ENCODE peak calls at places on chromosomes 13 and 19, in five cellular contexts. R is ascending aorta, T is HFF-Myc, N is lung, Y is fibroblast of the aortic adventitia. I is an unnamed sample.

GRCh38 chr13:39855236-39855635 is 199.8 kb downstream of the COG6 start:
- DNase-seq in R (no peak), Y (peak), T (no peak), N (no peak), I (peak)

GRCh38 chr13:29954082-29955043 is 103.9 kb upstream of the UBL3 start:
- DNase-seq in N (no peak), Y (no peak), R (no peak), T (no peak), I (no peak)

GRCh38 chr13:46603165-46603603 is 50.2 kb downstream of the LRCH1 start:
- DNase-seq in R (no peak), N (no peak), Y (peak), T (no peak), I (peak)

GRCh38 chr19:50626011-50626410 is 13.7 kb downstream of the SYT3 start:
- DNase-seq in T (no peak), R (no peak), Y (no peak), N (no peak), I (no peak)

GRCh38 chr19:46147791-46148288 is at the start of gene IGFL2:
- DNase-seq in N (no peak), Y (peak), T (no peak), R (no peak), I (peak)

GRCh38 chr19:30679789-30680188 is 307.6 kb downstream of the ZNF536 start:
- DNase-seq in T (no peak), N (no peak), R (no peak), Y (no peak), I (no peak)

GRCh38 chr13:49400755-49401659 is 42.9 kb downstream of the CAB39L start:
- DNase-seq in R (no peak), N (peak), Y (peak), T (peak), I (peak)

GRCh38 chr19:17104679-17105078 is 29.1 kb downstream of the MYO9B start:
- DNase-seq in R (no peak), Y (no peak), T (no peak), N (no peak), I (no peak)

GRCh38 chr13:112899618-112900600 is 69.1 kb upstream of the MCF2L start:
- DNase-seq in T (no peak), Y (no peak), N (no peak), R (no peak), I (no peak)

GRCh38 chr19:21691656-21692055 is 75.7 kb downstream of the ZNF100 start:
- DNase-seq in T (no peak), R (no peak), N (no peak), Y (no peak), I (no peak)

GRCh38 chr19:45496349-45496953 is 396 bp downstream of the RTN2 start:
- DNase-seq in T (no peak), R (no peak), Y (no peak), N (no peak), I (no peak)

GRCh38 chr19:38734426-38735256 is 9.6 kb downstream of the CAPN12 start:
- DNase-seq in T (no peak), Y (no peak), N (no peak), R (no peak), I (no peak)

GRCh38 chr13:107675847-107676550 is 539.3 kb downstream of the LIG4 start:
- DNase-seq in N (no peak), T (no peak), R (no peak), Y (no peak), I (no peak)

GRCh38 chr19:4277051-4277700 is 1.9 kb upstream of the SHD start:
- DNase-seq in R (no peak), Y (no peak), N (no peak), T (no peak), I (no peak)

DNA sequence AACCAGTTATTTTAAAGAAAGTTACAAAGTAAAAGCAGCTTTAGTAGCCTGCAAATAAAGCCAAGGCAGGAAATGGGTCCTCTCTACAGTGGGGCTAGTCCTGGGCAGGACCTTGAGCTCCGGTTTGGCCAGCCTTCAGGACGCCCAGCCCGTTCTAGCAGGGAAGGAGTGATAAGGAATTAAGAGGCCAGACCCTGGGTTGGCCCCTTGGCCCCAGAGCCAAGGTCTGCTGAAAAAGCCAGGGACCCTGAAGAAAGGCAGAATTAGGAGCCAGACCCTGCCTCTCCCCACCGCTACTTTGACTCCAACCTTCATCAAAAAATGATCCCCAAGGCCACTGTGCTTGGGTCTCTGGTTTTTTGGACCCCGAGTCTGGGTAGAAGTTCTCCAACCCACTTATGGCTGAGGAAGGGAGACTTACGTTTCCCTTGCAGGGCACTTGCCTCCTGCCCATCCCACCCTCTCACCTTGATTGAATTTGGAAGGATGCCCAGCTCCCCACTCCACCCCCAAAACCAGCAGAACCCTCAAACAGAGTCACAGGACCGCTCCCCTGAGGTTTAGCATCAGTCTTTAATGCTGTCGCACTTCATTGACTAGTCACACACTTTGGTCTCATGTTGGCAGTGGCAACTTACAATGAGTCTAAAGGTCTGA is 3.9 kb downstream of the DNAJB1 start:
- DNase-seq in R (no peak), T (no peak), N (no peak), Y (no peak), I (no peak)
- H3K4me3 ChIP-seq in R (no peak), T (no peak), N (no peak), Y (peak), I (no peak)

GRCh38 chr19:13804830-13805683 is 9.8 kb downstream of the ZSWIM4 start:
- DNase-seq in T (no peak), R (no peak), N (no peak), Y (no peak), I (no peak)
- TF ChIP-seq CTCF in T (peak), R (no peak), N (no peak), Y (peak), I (no peak)

GRCh38 chr19:41225238-41226052 is 6.4 kb downstream of the AXL start:
- DNase-seq in Y (peak), T (peak), R (peak), N (peak), I (peak)
- H3K4me3 ChIP-seq in Y (peak), T (peak), R (peak), N (no peak), I (peak)

GRCh38 chr19:1220452-1221037 is 15.0 kb downstream of the STK11 start:
- DNase-seq in R (no peak), N (no peak), Y (no peak), T (no peak), I (no peak)
- TF ChIP-seq CTCF in R (no peak), N (no peak), Y (peak), T (no peak), I (peak)

DNA sequence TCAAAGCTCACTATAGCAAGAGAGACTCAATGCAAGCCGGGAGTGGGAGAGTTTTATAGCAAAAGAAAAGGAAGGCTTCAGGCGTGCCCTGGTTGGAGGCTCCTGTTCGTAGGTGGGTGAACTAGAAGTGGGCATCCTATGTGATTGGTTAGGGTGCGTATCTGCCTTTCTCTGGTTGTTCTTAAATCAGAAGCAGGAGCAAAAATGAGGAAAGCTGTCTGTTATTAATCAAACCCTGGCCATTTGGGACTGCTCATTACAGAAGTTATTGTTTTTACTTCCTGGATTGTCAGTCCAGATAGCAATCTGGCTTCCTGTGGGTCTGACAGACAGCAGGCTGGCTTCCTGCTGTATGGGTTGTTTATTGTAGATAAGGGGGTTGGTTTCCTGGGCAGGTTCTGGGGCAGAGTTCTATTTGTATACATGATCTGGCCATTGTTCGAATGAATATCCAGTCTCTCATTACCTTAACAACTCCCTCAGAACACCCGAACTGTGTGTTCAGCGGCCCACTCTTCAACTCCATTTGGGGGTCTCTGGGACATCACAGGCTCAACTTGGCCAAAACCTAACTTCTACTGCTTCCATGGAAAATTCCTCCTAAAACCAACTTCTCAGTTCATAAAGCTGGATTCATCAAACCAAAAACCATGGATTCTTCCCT is 1.6 kb downstream of the ZNF792 start:
- DNase-seq in T (no peak), N (no peak), R (no peak), Y (peak), I (no peak)
- H3K4me3 ChIP-seq in T (peak), N (peak), R (peak), Y (peak), I (no peak)

DNA sequence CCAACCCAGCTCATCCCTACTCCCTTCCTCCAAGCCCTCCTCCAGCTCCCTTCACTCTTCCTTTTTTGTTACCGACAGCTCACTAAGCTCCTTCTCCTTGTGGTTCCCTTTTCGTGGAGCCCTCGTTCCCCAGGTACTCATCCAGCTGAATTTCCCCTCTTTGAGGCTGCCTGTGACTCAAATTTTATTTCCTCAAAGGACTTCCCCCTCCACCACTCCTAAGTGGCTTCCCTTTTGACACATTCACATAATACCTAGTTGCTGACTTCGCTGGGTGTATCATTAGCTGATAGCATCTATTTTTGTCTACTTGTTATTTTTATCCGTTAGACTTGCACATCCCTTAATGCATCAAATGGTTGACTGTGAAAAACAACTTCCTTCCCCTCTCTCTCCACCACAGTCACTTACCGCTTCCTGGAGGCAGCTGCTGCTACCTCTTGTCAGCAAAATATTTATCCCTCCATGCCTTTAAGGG is 14.5 kb downstream of the FFAR2 start:
- DNase-seq in N (no peak), T (no peak), R (no peak), Y (no peak), I (no peak)
- TF ChIP-seq CTCF in N (no peak), T (no peak), R (no peak), Y (no peak), I (no peak)

GRCh38 chr19:47469719-47470118 is 2.0 kb downstream of the SLC8A2 start:
- DNase-seq in T (no peak), N (no peak), Y (no peak), R (no peak), I (no peak)
- H3K4me3 ChIP-seq in T (no peak), N (no peak), Y (no peak), R (no peak), I (no peak)

I was measured in fibroblast of mammary gland.